ENCODE peak calls at places on chromosomes 6 and 20, in four cellular contexts. One of them, this sample, is unnamed.

GRCh38 chr20:38799248-38799647 is 6.2 kb upstream of the PPP1R16B start:
- DNase-seq in ovary: no peak
- DNase-seq in OCI-LY7: no peak
- DNase-seq in testis: no peak
- DNase-seq in this sample: no peak

GRCh38 chr20:37880726-37881591 is 22.0 kb upstream of the VSTM2L start:
- DNase-seq in ovary: no peak
- DNase-seq in OCI-LY7: no peak
- DNase-seq in testis: peak; percentile 34
- DNase-seq in this sample: no peak

GRCh38 chr6:16909599-16910360 is 148.5 kb upstream of the ATXN1 start:
- DNase-seq in ovary: no peak
- DNase-seq in OCI-LY7: no peak
- DNase-seq in testis: no peak
- DNase-seq in this sample: peak; percentile 35

GRCh38 chr6:122998403-122998965 is 2.4 kb downstream of the CLVS2 start:
- DNase-seq in ovary: no peak
- DNase-seq in OCI-LY7: no peak
- DNase-seq in testis: no peak
- DNase-seq in this sample: no peak

GRCh38 chr20:46088409-46089075 is 1.2 kb downstream of the NCOA5 start:
- DNase-seq in ovary: no peak
- DNase-seq in OCI-LY7: peak; percentile 61
- DNase-seq in testis: no peak
- DNase-seq in this sample: peak; percentile 39

GRCh38 chr6:32664827-32665362 is 1.6 kb downstream of the HLA-DQB1 start:
- DNase-seq in ovary: peak; percentile 13
- DNase-seq in OCI-LY7: no peak
- DNase-seq in testis: no peak
- DNase-seq in this sample: peak; percentile 2

GRCh38 chr6:139142267-139142666 is 7.4 kb downstream of the HECA start:
- DNase-seq in ovary: no peak
- DNase-seq in OCI-LY7: no peak
- DNase-seq in testis: no peak
- DNase-seq in this sample: no peak

GRCh38 chr20:32731882-32732266 is 11.4 kb downstream of the COMMD7 start:
- DNase-seq in ovary: no peak
- DNase-seq in OCI-LY7: no peak
- DNase-seq in testis: no peak
- DNase-seq in this sample: peak; percentile 15

GRCh38 chr20:6164421-6165341 is 41.9 kb upstream of the FERMT1 start:
- DNase-seq in ovary: no peak
- DNase-seq in OCI-LY7: no peak
- DNase-seq in testis: no peak
- DNase-seq in this sample: no peak

GRCh38 chr6:92243315-92243714 is 1176.0 kb downstream of the EPHA7 start:
- DNase-seq in ovary: no peak
- DNase-seq in OCI-LY7: no peak
- DNase-seq in testis: no peak
- DNase-seq in this sample: no peak

GRCh38 chr6:166633732-166634535 is 6.9 kb upstream of the RPS6KA2 start:
- DNase-seq in ovary: no peak
- DNase-seq in OCI-LY7: no peak
- DNase-seq in testis: no peak
- DNase-seq in this sample: no peak

GRCh38 chr20:12928358-12928754 is 80.4 kb upstream of the SPTLC3 start:
- DNase-seq in ovary: no peak
- DNase-seq in OCI-LY7: no peak
- DNase-seq in testis: no peak
- DNase-seq in this sample: no peak

GRCh38 chr20:15162061-15162740 is 824.8 kb upstream of the FLRT3 start:
- DNase-seq in ovary: no peak
- DNase-seq in OCI-LY7: no peak
- DNase-seq in testis: no peak
- DNase-seq in this sample: no peak

GRCh38 chr20:33611106-33611505 is 51.0 kb upstream of the C20orf144 start:
- DNase-seq in ovary: no peak
- DNase-seq in OCI-LY7: no peak
- DNase-seq in testis: no peak
- DNase-seq in this sample: no peak

GRCh38 chr6:136465766-136466303 is 84.4 kb downstream of the MAP7 start:
- DNase-seq in ovary: no peak
- DNase-seq in OCI-LY7: no peak
- DNase-seq in testis: no peak
- DNase-seq in this sample: peak; percentile 40

GRCh38 chr20:37644605-37645004 is 49.2 kb upstream of the CTNNBL1 start:
- DNase-seq in ovary: no peak
- DNase-seq in OCI-LY7: no peak
- DNase-seq in testis: no peak
- DNase-seq in this sample: no peak

GRCh38 chr20:38293490-38294333 is 10.2 kb upstream of the BPI start:
- DNase-seq in ovary: no peak
- DNase-seq in OCI-LY7: no peak
- DNase-seq in testis: no peak
- DNase-seq in this sample: no peak

GRCh38 chr6:110067837-110068591 is 89.9 kb downstream of the GPR6 start:
- DNase-seq in ovary: no peak
- DNase-seq in OCI-LY7: no peak
- DNase-seq in testis: no peak
- DNase-seq in this sample: no peak

GRCh38 chr6:118080547-118080946 is 173.5 kb downstream of the SLC35F1 start:
- DNase-seq in ovary: no peak
- DNase-seq in OCI-LY7: no peak
- DNase-seq in testis: no peak
- DNase-seq in this sample: no peak

GRCh38 chr6:10404107-10404798 is 10.6 kb downstream of the TFAP2A start:
- DNase-seq in ovary: peak; percentile 87
- DNase-seq in OCI-LY7: peak; percentile 97
- DNase-seq in testis: peak; percentile 95
- DNase-seq in this sample: peak; percentile 99

GRCh38 chr6:15531973-15532372 is 130.9 kb downstream of the DTNBP1 start:
- DNase-seq in ovary: no peak
- DNase-seq in OCI-LY7: no peak
- DNase-seq in testis: no peak
- DNase-seq in this sample: no peak

GRCh38 chr6:152598858-152599537 is 38.2 kb downstream of the SYNE1 start:
- DNase-seq in ovary: no peak
- DNase-seq in OCI-LY7: no peak
- DNase-seq in testis: peak; percentile 30
- DNase-seq in this sample: peak; percentile 18

GRCh38 chr20:33664762-33665144 is 2.0 kb upstream of the ACTL10 start:
- DNase-seq in ovary: no peak
- DNase-seq in OCI-LY7: no peak
- DNase-seq in testis: no peak
- DNase-seq in this sample: no peak

GRCh38 chr6:126335210-126335609 is 4.7 kb upstream of the CENPW start:
- DNase-seq in ovary: no peak
- DNase-seq in OCI-LY7: no peak
- DNase-seq in testis: no peak
- DNase-seq in this sample: no peak

GRCh38 chr6:121830759-121831158 is 395.3 kb downstream of the GJA1 start:
- DNase-seq in ovary: no peak
- DNase-seq in OCI-LY7: no peak
- DNase-seq in testis: no peak
- DNase-seq in this sample: peak; percentile 19

GRCh38 chr6:167113935-167114910 is 8.7 kb upstream of the CCR6 start:
- DNase-seq in ovary: no peak
- DNase-seq in OCI-LY7: peak; percentile 96
- DNase-seq in testis: no peak
- DNase-seq in this sample: no peak

GRCh38 chr6:147131728-147132127 is 72.5 kb upstream of the STXBP5 start:
- DNase-seq in ovary: no peak
- DNase-seq in OCI-LY7: no peak
- DNase-seq in testis: no peak
- DNase-seq in this sample: peak; percentile 66

GRCh38 chr20:48962976-48963730 is 41.6 kb downstream of the ARFGEF2 start:
- DNase-seq in ovary: no peak
- DNase-seq in OCI-LY7: no peak
- DNase-seq in testis: no peak
- DNase-seq in this sample: no peak

DNA sequence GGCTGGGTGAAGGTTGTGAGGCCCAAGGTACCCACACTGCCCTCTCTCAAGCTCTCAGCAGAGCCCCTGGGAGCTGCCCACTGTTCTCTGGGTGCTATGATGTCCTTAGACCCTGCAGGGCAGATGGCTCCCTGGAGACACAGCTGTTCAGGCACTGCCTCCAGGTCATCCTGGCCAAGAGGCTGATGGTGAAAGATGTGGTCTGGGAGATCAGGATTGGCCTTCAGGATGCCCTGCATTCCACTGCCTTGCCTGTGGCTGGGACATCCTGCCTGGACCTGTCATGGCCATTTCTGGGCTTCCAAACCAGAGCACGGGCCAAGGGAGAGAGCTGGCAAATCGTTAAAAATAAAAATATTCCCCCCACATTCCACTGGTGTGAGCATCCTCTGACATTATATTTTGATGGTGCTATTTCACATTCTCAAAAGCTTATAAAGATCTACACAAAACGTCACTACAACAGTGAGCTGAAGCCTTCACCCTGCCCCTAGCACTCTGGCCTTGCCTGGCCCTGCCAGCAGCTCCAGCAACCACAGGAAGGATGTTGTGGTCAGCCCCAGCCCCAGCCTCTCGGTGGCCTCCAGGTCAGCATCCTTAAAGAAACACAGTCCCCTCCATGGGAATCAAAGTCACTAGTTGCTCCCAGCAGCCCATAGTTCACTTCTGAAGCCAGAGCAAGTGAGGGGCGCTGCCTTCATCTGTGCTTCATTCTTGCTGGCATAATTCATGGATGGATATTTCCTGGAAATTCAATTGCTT is 13.5 kb upstream of the KCNK16 start:
- DNase-seq in ovary: no peak
- DNase-seq in OCI-LY7: no peak
- DNase-seq in testis: no peak
- DNase-seq in this sample: no peak
- H3K4me1 ChIP-seq in ovary: peaks cover 6% of the 10 kb centered on the region
- H3K4me1 ChIP-seq in OCI-LY7: no peaks in the 10 kb centered on the region
- H3K4me1 ChIP-seq in testis: peaks cover 11% of the 10 kb centered on the region
- H3K4me1 ChIP-seq in this sample: peaks cover 12% of the 10 kb centered on the region

DNA sequence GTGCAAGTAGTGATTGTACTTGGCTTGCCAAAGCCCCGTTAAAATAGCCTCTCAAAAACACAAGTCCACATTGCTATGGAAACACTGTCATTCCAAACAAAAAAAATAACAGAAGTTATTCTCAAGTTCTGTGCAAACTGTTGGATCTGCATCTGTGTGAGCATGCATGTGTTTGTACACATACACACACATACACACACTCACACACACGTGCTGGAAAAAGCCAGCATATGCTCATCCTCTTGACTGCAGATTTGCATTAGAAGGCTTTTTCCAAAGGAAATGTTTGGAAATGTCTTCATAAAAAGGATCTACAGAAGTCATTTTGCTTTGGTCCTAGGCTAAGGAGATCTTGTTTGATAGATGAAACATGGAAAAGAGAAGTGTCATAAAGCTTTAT is 13.4 kb upstream of the CBLN4 start:
- DNase-seq in ovary: no peak
- DNase-seq in OCI-LY7: no peak
- DNase-seq in testis: no peak
- DNase-seq in this sample: no peak
- H3K4me3 ChIP-seq in ovary: no peak overlapping the region
- H3K4me3 ChIP-seq in OCI-LY7: no peak overlapping the region
- H3K4me3 ChIP-seq in testis: no peak overlapping the region
- H3K4me3 ChIP-seq in this sample: no peak overlapping the region

GRCh38 chr6:157762636-157763035 is 60.4 kb upstream of the SNX9 start:
- DNase-seq in ovary: no peak
- DNase-seq in OCI-LY7: peak; percentile 51
- DNase-seq in testis: no peak
- DNase-seq in this sample: peak; percentile 46
- H3K4me1 ChIP-seq in ovary: peaks cover 10% of the 10 kb centered on the region
- H3K4me1 ChIP-seq in OCI-LY7: peaks cover 41% of the 10 kb centered on the region
- H3K4me1 ChIP-seq in testis: peaks cover 3% of the 10 kb centered on the region
- H3K4me1 ChIP-seq in this sample: peaks cover 43% of the 10 kb centered on the region

GRCh38 chr6:89413006-89413400 is 930 bp upstream of the RRAGD start:
- DNase-seq in ovary: no peak
- DNase-seq in OCI-LY7: no peak
- DNase-seq in testis: peak; percentile 26
- DNase-seq in this sample: no peak
- H3K4me3 ChIP-seq in ovary: peak overlapping the region; percentile 58
- H3K4me3 ChIP-seq in OCI-LY7: peak overlapping the region; percentile 84
- H3K4me3 ChIP-seq in testis: peak overlapping the region; percentile 81
- H3K4me3 ChIP-seq in this sample: peak overlapping the region; percentile 80

GRCh38 chr6:137813308-137813707 is 53.8 kb upstream of the TNFAIP3 start:
- DNase-seq in ovary: no peak
- DNase-seq in OCI-LY7: no peak
- DNase-seq in testis: no peak
- DNase-seq in this sample: no peak
- H3K4me1 ChIP-seq in ovary: no peaks in the 10 kb centered on the region
- H3K4me1 ChIP-seq in OCI-LY7: peaks cover 12% of the 10 kb centered on the region
- H3K4me1 ChIP-seq in testis: peaks cover 4% of the 10 kb centered on the region
- H3K4me1 ChIP-seq in this sample: peaks cover 17% of the 10 kb centered on the region

GRCh38 chr6:143058987-143059386 is 1.7 kb upstream of the AIG1 start:
- DNase-seq in ovary: no peak
- DNase-seq in OCI-LY7: no peak
- DNase-seq in testis: peak; percentile 48
- DNase-seq in this sample: no peak
- H3K4me3 ChIP-seq in ovary: no peak overlapping the region
- H3K4me3 ChIP-seq in OCI-LY7: no peak overlapping the region
- H3K4me3 ChIP-seq in testis: no peak overlapping the region
- H3K4me3 ChIP-seq in this sample: no peak overlapping the region

GRCh38 chr6:143401060-143401426 is 49.5 kb downstream of the ADAT2 start:
- DNase-seq in ovary: no peak
- DNase-seq in OCI-LY7: no peak
- DNase-seq in testis: no peak
- DNase-seq in this sample: no peak

GRCh38 chr6:143401636-143402370 is 48.7 kb downstream of the ADAT2 start:
- DNase-seq in ovary: no peak
- DNase-seq in OCI-LY7: no peak
- DNase-seq in testis: no peak
- DNase-seq in this sample: no peak

GRCh38 chr6:143400258-143401059 is 50.0 kb downstream of the ADAT2 start:
- DNase-seq in ovary: no peak
- DNase-seq in OCI-LY7: peak; percentile 3
- DNase-seq in testis: peak; percentile 28
- DNase-seq in this sample: peak; percentile 30

GRCh38 chr6:143405381-143406154 is 44.9 kb downstream of the ADAT2 start:
- DNase-seq in ovary: no peak
- DNase-seq in OCI-LY7: no peak
- DNase-seq in testis: no peak
- DNase-seq in this sample: no peak

DNA sequence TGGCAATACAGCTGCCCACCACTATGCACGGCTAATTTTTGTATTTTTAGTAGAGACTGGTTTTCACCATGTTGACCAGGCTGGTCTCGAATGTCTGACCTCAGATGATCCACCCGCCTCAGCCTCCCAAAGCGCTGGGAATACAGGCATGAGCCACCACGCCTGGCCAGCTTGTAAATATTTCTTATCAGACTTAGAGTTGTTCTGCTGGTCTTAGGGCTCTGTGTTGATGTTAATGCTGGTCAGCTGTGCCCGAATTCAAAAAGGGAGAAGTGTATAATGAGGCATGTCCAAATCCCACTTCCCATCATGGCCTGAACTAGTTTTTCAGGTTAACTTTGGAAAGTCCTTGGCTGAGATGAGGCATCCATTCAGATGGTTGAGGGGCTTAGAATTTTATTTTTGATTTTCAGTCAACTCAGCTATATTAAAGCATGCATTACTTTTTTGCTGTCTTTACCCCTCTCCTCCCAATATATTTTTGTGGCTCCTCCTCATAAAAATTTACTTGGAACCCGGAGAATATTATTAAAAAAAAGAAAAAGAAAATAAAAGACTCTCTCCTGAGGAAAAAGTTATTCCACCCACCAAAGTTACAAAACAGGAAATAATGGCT is 47.7 kb downstream of the ADAT2 start:
- DNase-seq in ovary: no peak
- DNase-seq in OCI-LY7: no peak
- DNase-seq in testis: no peak
- DNase-seq in this sample: no peak
- H3K4me1 ChIP-seq in ovary: no peaks in the 10 kb centered on the region
- H3K4me1 ChIP-seq in OCI-LY7: peaks cover 8% of the 10 kb centered on the region
- H3K4me1 ChIP-seq in testis: no peaks in the 10 kb centered on the region
- H3K4me1 ChIP-seq in this sample: peaks cover 10% of the 10 kb centered on the region

This sample was measured in adipocyte.